ENCODE peak calls at places on chromosomes 7 and 10, in six cellular contexts. C is MM.1S, U is AG04449, X is A549, Z is H9, Y is heart right ventricle. P is an unnamed sample.

GRCh38 chr10:72171175-72171630 is 44.6 kb upstream of the ANAPC16 start:
- DNase-seq in C (no peak), U (no peak), X (peak; percentile 97), Z (no peak), Y (no peak), P (no peak)

GRCh38 chr7:80748302-80749042 is 110.0 kb downstream of the CD36 start:
- DNase-seq in C (no peak), U (no peak), X (no peak), Z (no peak), Y (no peak), P (no peak)

GRCh38 chr7:116200963-116201362 is 9.4 kb upstream of the TES start:
- DNase-seq in C (no peak), U (no peak), X (no peak), Z (no peak), Y (no peak), P (no peak)

GRCh38 chr10:26430641-26431163 is 7.4 kb upstream of the APBB1IP start:
- DNase-seq in C (peak; percentile 85), U (no peak), X (no peak), Z (no peak), Y (no peak), P (peak; percentile 83)

GRCh38 chr10:86250399-86250798 is 116.2 kb downstream of the GRID1 start:
- DNase-seq in C (no peak), U (no peak), X (no peak), Z (no peak), Y (no peak), P (no peak)

GRCh38 chr10:128373071-128373749 is 247.0 kb upstream of the MKI67 start:
- DNase-seq in C (peak; percentile 87), U (no peak), X (no peak), Z (no peak), Y (no peak), P (peak; percentile 54)

GRCh38 chr10:31125789-31126188 is 94.1 kb upstream of the ZNF438 start:
- DNase-seq in C (no peak), U (no peak), X (no peak), Z (no peak), Y (no peak), P (no peak)

GRCh38 chr7:113202282-113202681 is 83.9 kb upstream of the SMIM30 start:
- DNase-seq in C (no peak), U (no peak), X (no peak), Z (no peak), Y (no peak), P (no peak)

GRCh38 chr7:17336168-17336567 is 37.7 kb downstream of the AHR start:
- DNase-seq in C (no peak), U (no peak), X (no peak), Z (no peak), Y (no peak), P (no peak)

GRCh38 chr10:110437351-110437605 is 60.4 kb upstream of the DUSP5 start:
- DNase-seq in C (no peak), U (no peak), X (no peak), Z (no peak), Y (no peak), P (no peak)

GRCh38 chr7:158407581-158408331 is 179.9 kb downstream of the PTPRN2 start:
- DNase-seq in C (no peak), U (no peak), X (peak; percentile 76), Z (no peak), Y (no peak), P (no peak)

GRCh38 chr7:22108151-22108845 is 162.6 kb upstream of the CDCA7L start:
- DNase-seq in C (no peak), U (no peak), X (no peak), Z (no peak), Y (no peak), P (no peak)

GRCh38 chr7:11807000-11807399 is 25.0 kb downstream of the THSD7A start:
- DNase-seq in C (no peak), U (no peak), X (no peak), Z (no peak), Y (no peak), P (no peak)

GRCh38 chr10:8628351-8628750 is 573.9 kb downstream of the GATA3 start:
- DNase-seq in C (no peak), U (no peak), X (peak; percentile 58), Z (no peak), Y (no peak), P (no peak)

GRCh38 chr7:128381161-128381821 is 19.8 kb upstream of the PRRT4 start:
- DNase-seq in C (peak; percentile 30), U (no peak), X (no peak), Z (peak; percentile 85), Y (no peak), P (no peak)

GRCh38 chr7:27526991-27527722 is 135.5 kb downstream of the HIBADH start:
- DNase-seq in C (no peak), U (no peak), X (no peak), Z (no peak), Y (no peak), P (no peak)

GRCh38 chr10:103265712-103266329 is 11.1 kb upstream of the INA start:
- DNase-seq in C (no peak), U (no peak), X (peak; percentile 72), Z (peak; percentile 77), Y (no peak), P (peak; percentile 46)

GRCh38 chr10:99331207-99331803 is 2.1 kb downstream of the CNNM1 start:
- DNase-seq in C (no peak), U (no peak), X (peak; percentile 39), Z (no peak), Y (no peak), P (no peak)

GRCh38 chr10:126935263-126935946 is 30.2 kb downstream of the DOCK1 start:
- DNase-seq in C (no peak), U (no peak), X (no peak), Z (no peak), Y (no peak), P (no peak)

GRCh38 chr7:12670071-12670729 is 17.2 kb upstream of the ARL4A start:
- DNase-seq in C (no peak), U (no peak), X (no peak), Z (no peak), Y (no peak), P (no peak)

GRCh38 chr10:13485623-13486022 is 43.2 kb downstream of the BEND7 start:
- DNase-seq in C (no peak), U (no peak), X (peak; percentile 5), Z (no peak), Y (no peak), P (no peak)

GRCh38 chr10:132671171-132672154 is 114.5 kb downstream of the NKX6-2 start:
- DNase-seq in C (no peak), U (no peak), X (no peak), Z (peak; percentile 37), Y (peak; percentile 55), P (no peak)

GRCh38 chr10:124688889-124689670 is 55.1 kb downstream of the FAM53B start:
- DNase-seq in C (no peak), U (no peak), X (no peak), Z (no peak), Y (no peak), P (peak; percentile 81)

GRCh38 chr10:123136806-123137642 is 1.3 kb downstream of the HMX3 start:
- DNase-seq in C (no peak), U (no peak), X (peak; percentile 53), Z (peak; percentile 76), Y (no peak), P (peak; percentile 72)

GRCh38 chr10:5478694-5479305 is 20.6 kb downstream of the CALML5 start:
- DNase-seq in C (no peak), U (no peak), X (no peak), Z (peak; percentile 22), Y (no peak), P (no peak)

GRCh38 chr7:142327555-142327954 is 69.7 kb upstream of the PRSS58 start:
- DNase-seq in C (no peak), U (no peak), X (no peak), Z (no peak), Y (no peak), P (no peak)

GRCh38 chr7:142321391-142321790 is 63.5 kb upstream of the PRSS58 start:
- DNase-seq in C (no peak), U (no peak), X (no peak), Z (no peak), Y (no peak), P (no peak)

GRCh38 chr7:142320883-142321282 is 63.0 kb upstream of the PRSS58 start:
- DNase-seq in C (no peak), U (no peak), X (no peak), Z (no peak), Y (no peak), P (no peak)

GRCh38 chr7:142319970-142320369 is 62.1 kb upstream of the PRSS58 start:
- DNase-seq in C (peak; percentile 31), U (no peak), X (no peak), Z (peak; percentile 70), Y (no peak), P (no peak)

DNA sequence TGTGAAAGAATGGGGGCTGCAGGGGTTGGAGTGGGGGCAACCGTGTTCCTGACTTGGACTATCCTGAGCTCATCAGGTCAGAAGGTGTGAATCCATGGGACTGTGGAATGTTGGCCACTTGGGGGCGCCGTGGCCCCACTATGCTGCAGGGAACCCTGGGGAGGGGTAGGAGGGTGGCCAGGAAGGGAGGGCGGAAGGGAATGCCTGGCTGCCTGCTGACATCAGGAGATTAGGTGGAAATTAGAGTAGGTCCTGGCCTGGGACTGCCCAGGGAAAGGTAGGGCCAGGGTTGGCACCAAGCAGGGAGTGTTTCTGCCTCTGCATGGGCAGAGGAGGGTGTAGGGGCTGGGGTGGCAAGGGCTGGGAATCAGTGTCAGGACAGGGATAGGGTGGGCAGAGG is 65.8 kb upstream of the PRSS58 start:
- DNase-seq in C (peak; percentile 47), U (no peak), X (peak; percentile 28), Z (peak; percentile 88), Y (peak; percentile 24), P (no peak)
- TF ChIP-seq CTCF in C (peak; percentile 65), U (peak; percentile 23), X (peak; percentile 17), Z (peak; percentile 88), Y (no peak), P (peak; percentile 38)

GRCh38 chr10:101780187-101780817 is 2.9 kb downstream of the NPM3 start:
- DNase-seq in C (no peak), U (no peak), X (no peak), Z (peak; percentile 58), Y (no peak), P (no peak)
- TF ChIP-seq CTCF in C (no peak), U (no peak), X (peak; percentile 12), Z (peak; percentile 17), Y (no peak), P (no peak)

GRCh38 chr7:99997545-99998137 is 17.8 kb upstream of the ZKSCAN1 start:
- DNase-seq in C (peak; percentile 10), U (no peak), X (no peak), Z (peak; percentile 67), Y (peak; percentile 71), P (peak; percentile 69)
- TF ChIP-seq CTCF in C (no peak), U (no peak), X (no peak), Z (peak; percentile 36), Y (peak; percentile 31), P (peak; percentile 0)

GRCh38 chr7:32206987-32207386 is 136.8 kb upstream of the PDE1C start:
- DNase-seq in C (no peak), U (no peak), X (peak; percentile 46), Z (peak; percentile 73), Y (peak; percentile 22), P (peak; percentile 8)
- TF ChIP-seq CTCF in C (peak; percentile 3), U (peak; percentile 65), X (peak; percentile 27), Z (peak; percentile 70), Y (peak; percentile 42), P (no peak)

P was measured in GM20000.